ENCODE peak calls at places on chromosomes 3 and 15, in eight cellular contexts. J is Panc1, U is thoracic aorta, G is DND-41, Q is uterus, B is PC-3, X is heart left ventricle, O is ovary. W is an unnamed sample.

GRCh38 chr3:123081718-123082369 is 15.0 kb downstream of the PDIA5 start:
- DNase-seq in J (no peak), U (no peak), G (no peak), Q (no peak), B (no peak), X (no peak), O (no peak), W (no peak)

GRCh38 chr15:48972750-48973503 is 9.2 kb upstream of the SHC4 start:
- DNase-seq in J (no peak), U (no peak), G (no peak), Q (no peak), B (no peak), X (no peak), O (no peak), W (no peak)

GRCh38 chr3:166986000-166986399 is 394.1 kb downstream of the ZBBX start:
- DNase-seq in J (no peak), U (no peak), G (no peak), Q (no peak), B (no peak), X (no peak), O (no peak), W (no peak)

GRCh38 chr3:196988241-196989029 is 19.8 kb upstream of the PIGZ start:
- DNase-seq in J (no peak), U (no peak), G (no peak), Q (no peak), B (no peak), X (no peak), O (no peak), W (no peak)

GRCh38 chr3:155859859-155860258 is 5.6 kb upstream of the SLC33A1 start:
- DNase-seq in J (no peak), U (no peak), G (no peak), Q (no peak), B (peak; percentile 42), X (no peak), O (no peak), W (no peak)

GRCh38 chr3:39166134-39166710 is 12.8 kb upstream of the CSRNP1 start:
- DNase-seq in J (no peak), U (no peak), G (no peak), Q (no peak), B (peak; percentile 82), X (peak; percentile 30), O (no peak), W (peak; percentile 90)

GRCh38 chr3:3707858-3708768 is 91.1 kb upstream of the LRRN1 start:
- DNase-seq in J (no peak), U (no peak), G (no peak), Q (no peak), B (no peak), X (no peak), O (no peak), W (no peak)

GRCh38 chr15:74036271-74037170 is 42.0 kb downstream of the PML start:
- DNase-seq in J (no peak), U (no peak), G (peak; percentile 15), Q (peak; percentile 78), B (peak; percentile 69), X (no peak), O (peak; percentile 47), W (no peak)

GRCh38 chr3:30659270-30660127 is 53.1 kb downstream of the TGFBR2 start:
- DNase-seq in J (peak; percentile 76), U (no peak), G (no peak), Q (no peak), B (peak; percentile 97), X (no peak), O (no peak), W (peak; percentile 97)

GRCh38 chr15:74397239-74398068 is 30.0 kb upstream of the CYP11A1 start:
- DNase-seq in J (no peak), U (no peak), G (no peak), Q (no peak), B (peak; percentile 64), X (no peak), O (no peak), W (no peak)

DNA sequence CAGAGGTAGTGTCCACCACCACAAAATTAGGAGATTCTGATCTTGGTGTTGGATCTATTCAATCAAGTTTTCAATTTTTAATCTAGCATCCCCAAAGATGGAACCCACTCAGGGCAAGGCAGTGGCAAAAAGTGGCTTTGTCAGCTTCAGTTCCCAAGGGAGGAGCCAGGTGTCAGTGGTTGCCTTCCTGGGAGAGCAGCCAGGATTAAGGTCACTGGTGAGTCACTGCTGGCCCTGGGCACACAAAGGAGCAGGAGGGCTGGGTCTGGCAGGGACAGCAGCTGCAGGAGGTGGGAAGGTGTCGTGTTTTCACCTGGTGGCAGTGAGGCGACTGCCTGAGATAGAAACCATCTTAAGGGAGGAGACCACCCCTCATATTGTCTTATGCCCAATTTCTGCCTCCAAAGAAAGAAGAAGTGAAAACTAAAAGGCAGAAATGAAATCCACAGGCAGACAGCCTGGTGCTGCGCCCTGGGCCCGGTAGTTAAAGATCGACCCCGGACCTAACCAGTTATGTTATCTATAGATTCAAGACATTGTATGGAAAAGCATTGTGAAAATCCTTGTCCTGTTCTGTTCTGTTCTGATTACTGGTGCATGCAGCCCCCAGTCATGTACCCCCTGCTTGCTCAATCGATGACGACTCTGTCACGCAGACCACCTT is 5.9 kb upstream of the KLHL25 start:
- DNase-seq in J (peak; percentile 67), U (peak; percentile 14), G (no peak), Q (no peak), B (peak; percentile 93), X (peak; percentile 62), O (no peak), W (no peak)
- TF ChIP-seq CTCF in J (peak; percentile 52), U (no peak), G (no peak), Q (no peak), B (peak; percentile 40), X (no peak), O (no peak), W (no peak)

GRCh38 chr3:79247367-79248103 is 520.3 kb downstream of the ROBO1 start:
- DNase-seq in J (no peak), U (no peak), G (no peak), Q (no peak), B (no peak), X (peak; percentile 29), O (no peak), W (peak; percentile 69)
- H3K4me3 ChIP-seq in J (no peak overlapping the region), U (no peak overlapping the region), G (no peak overlapping the region), Q (no peak overlapping the region), B (no peak overlapping the region), X (peak overlapping the region; percentile 1), O (no peak overlapping the region), W (no peak overlapping the region)

GRCh38 chr15:44426975-44427755 is at the start of gene CTDSPL2:
- DNase-seq in J (peak; percentile 98), U (peak; percentile 92), G (peak; percentile 97), Q (peak; percentile 98), B (peak; percentile 99), X (peak; percentile 99), O (peak; percentile 98), W (peak; percentile 96)

DNA sequence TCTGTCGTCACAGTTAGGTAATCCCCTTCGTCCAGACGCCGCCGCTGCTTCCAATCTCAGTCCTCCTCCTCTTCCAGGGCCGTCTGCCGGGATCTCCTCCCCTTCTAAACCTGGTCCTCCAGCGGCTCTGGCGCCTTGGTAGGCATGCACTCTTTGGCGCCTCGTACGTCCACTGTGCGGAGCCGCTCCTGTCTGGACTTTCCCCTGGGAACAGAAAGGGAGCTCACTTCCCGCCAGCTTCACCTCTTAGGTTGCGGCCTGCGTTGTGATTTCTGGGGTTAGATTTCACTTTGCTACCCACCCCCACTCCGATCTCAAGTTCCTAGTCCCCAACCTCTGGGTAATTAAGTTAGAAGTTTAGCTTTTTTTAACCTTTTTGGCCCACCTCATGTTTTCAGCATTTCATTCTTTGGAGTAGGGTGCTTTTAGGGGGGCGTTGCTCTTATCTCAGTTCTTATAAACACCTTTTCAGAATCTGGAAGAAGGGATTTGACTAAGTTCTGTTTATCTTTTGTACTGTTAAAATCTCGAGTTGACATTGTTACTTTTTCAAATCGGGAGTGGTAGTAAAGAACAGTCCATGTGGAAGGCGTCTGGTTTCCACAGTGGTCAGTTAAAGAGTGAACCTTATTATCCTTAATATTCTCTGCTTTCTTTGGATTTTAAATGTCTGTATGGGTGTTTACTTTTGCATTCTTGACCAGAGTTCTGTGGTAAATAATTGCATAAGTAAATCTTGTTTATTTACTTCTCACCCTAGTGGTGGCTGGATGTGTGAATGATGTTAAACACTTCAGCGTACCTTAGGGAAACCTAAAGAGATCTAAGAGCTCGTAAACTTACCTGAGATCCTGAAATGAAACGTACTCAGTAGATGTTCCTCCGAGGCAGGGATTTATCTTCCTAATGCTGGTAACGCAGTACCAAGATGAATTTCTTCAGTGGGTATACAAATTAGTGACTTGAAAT is 611 bp downstream of the CTDSPL2 start:
- DNase-seq in J (no peak), U (no peak), G (no peak), Q (no peak), B (peak; percentile 56), X (no peak), O (no peak), W (no peak)
- TF ChIP-seq CTCF in J (no peak), U (no peak), G (peak; percentile 30), Q (no peak), B (peak; percentile 25), X (no peak), O (no peak), W (no peak)

DNA sequence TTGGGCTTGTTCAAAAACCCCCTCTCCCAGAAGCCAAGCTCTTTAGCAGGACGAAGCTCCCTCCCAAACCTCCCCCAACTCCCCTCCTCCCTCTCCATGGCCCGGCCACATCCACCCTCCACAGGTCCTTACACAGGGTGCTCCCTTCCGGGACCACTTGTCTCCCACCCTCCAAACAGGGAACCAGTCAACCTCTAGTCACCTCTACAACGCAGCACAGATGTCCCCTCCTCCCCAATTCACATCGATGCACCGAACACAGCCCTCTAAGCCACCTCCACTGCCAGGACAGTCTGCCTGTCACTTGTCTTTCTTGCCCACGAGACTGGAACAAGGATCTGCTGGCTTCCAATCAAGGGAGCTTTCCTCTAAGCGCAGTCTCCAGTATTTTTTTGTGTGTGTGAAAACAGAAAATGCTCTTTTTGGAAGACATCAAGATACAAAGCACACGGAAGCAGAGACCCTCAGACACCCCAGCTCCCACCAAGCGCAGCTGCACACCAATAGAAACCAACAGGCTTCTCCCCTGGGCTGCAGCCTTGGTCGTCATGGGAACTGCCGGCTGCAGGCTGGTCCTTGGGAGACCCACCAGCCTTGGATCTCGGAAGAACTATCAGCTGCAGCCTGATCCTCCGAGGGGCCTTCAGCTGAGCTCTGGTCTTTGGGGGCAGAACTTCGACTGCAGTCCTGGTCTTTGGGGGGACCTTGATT is 26.5 kb downstream of the IQSEC1 start:
- DNase-seq in J (no peak), U (no peak), G (no peak), Q (no peak), B (no peak), X (no peak), O (no peak), W (no peak)
- H3K4me3 ChIP-seq in J (no peak overlapping the region), U (no peak overlapping the region), G (no peak overlapping the region), Q (no peak overlapping the region), B (no peak overlapping the region), X (no peak overlapping the region), O (no peak overlapping the region), W (no peak overlapping the region)

DNA sequence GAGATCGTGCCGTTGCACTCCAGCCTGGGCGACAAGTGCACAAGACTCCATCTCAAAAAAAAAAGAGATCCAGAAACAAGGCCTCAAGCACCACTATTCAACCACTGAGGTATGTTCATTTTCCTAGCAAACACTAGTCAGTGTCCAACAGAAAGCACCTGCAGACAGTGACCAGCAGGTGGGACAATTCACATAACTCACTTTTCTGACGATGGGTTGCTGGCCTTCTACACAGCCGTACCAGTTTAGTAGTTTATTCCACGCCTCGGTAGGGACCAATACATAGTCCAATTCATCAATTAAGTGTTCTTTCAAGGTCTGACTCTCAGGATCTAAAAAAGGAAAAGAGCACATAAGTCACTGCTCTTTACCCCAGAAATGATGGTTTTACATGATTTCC is 12.4 kb downstream of the USP4 start:
- DNase-seq in J (no peak), U (no peak), G (no peak), Q (no peak), B (peak; percentile 58), X (no peak), O (no peak), W (no peak)
- TF ChIP-seq CTCF in J (no peak), U (no peak), G (peak; percentile 32), Q (no peak), B (peak; percentile 70), X (no peak), O (no peak), W (peak; percentile 18)

GRCh38 chr3:118955914-118956556 is 78.6 kb downstream of the IGSF11 start:
- DNase-seq in J (no peak), U (no peak), G (no peak), Q (no peak), B (no peak), X (no peak), O (no peak), W (no peak)
- H3K4me3 ChIP-seq in J (no peak overlapping the region), U (no peak overlapping the region), G (no peak overlapping the region), Q (no peak overlapping the region), B (no peak overlapping the region), X (no peak overlapping the region), O (no peak overlapping the region), W (no peak overlapping the region)

W was measured in HFF-Myc.